ENCODE peak calls at places on chromosome 9, in four cellular contexts. A is GM03348; C is IMR-90; N is stimulated activated CD4-positive, alpha-beta T cell treated with anti-CD3 and anti-CD28 coated beads, Interleukin-2, amount 100 ng/mL, for 24 hours. R is an unnamed sample.

GRCh38 chr9:13787234-13787833 is 507.8 kb upstream of the MPDZ start:
- DNase-seq in N (no peak), C (peak; percentile 46), A (peak; percentile 23), R (no peak)

GRCh38 chr9:101458955-101459631 is 23.5 kb upstream of the ALDOB start:
- DNase-seq in N (no peak), A (peak; percentile 78), C (peak; percentile 83), R (peak; percentile 43)

GRCh38 chr9:95316794-95317118 is 753 bp downstream of the FANCC start:
- DNase-seq in N (peak; percentile 64), A (peak; percentile 86), C (peak; percentile 50), R (peak; percentile 93)

GRCh38 chr9:105531530-105531929 is 26.4 kb upstream of the FKTN start:
- DNase-seq in N (no peak), A (no peak), C (no peak), R (no peak)

GRCh38 chr9:109295475-109296110 is 25.3 kb downstream of the EPB41L4B start:
- DNase-seq in N (no peak), A (no peak), C (no peak), R (no peak)

GRCh38 chr9:110939573-110939972 is 98.7 kb downstream of the LPAR1 start:
- DNase-seq in C (no peak), N (no peak), A (no peak), R (no peak)

GRCh38 chr9:81519816-81520215 is 169.5 kb downstream of the TLE1 start:
- DNase-seq in A (no peak), C (peak; percentile 13), N (no peak), R (no peak)

GRCh38 chr9:109319072-109319630 is 1.7 kb downstream of the EPB41L4B start:
- DNase-seq in N (peak; percentile 4), C (no peak), A (no peak), R (no peak)

GRCh38 chr9:88387733-88388202 is 476 bp upstream of the SPIN1 start:
- DNase-seq in A (peak; percentile 71), C (peak; percentile 52), N (no peak), R (peak; percentile 44)

GRCh38 chr9:33852216-33852826 is 35.4 kb downstream of the UBE2R2 start:
- DNase-seq in C (peak; percentile 27), N (peak; percentile 40), A (peak; percentile 47), R (no peak)

GRCh38 chr9:118418887-118419620 is 714.9 kb downstream of the TLR4 start:
- DNase-seq in N (no peak), A (no peak), C (no peak), R (peak; percentile 86)

GRCh38 chr9:77926314-77926959 is 105.2 kb downstream of the GNAQ start:
- DNase-seq in N (no peak), A (peak; percentile 56), C (peak; percentile 76), R (no peak)

GRCh38 chr9:93597871-93598646 is 21.7 kb downstream of the PHF2 start:
- DNase-seq in A (no peak), C (no peak), N (no peak), R (no peak)

R was measured in MG63.